ENCODE peak calls at places on chromosomes 7 and 10, in seven cellular contexts. J is OCI-LY7, I is A673, O is psoas muscle, Q is GM23248, R is endodermal cell, Y is small intestine. H is an unnamed sample.

GRCh38 chr7:20698469-20698868 is 83.0 kb downstream of the ABCB5 start:
- DNase-seq in J (no peak), I (no peak), O (no peak), Q (no peak), R (no peak), Y (no peak), H (no peak)

GRCh38 chr10:75712241-75712880 is 280.9 kb downstream of the LRMDA start:
- DNase-seq in J (no peak), I (no peak), O (peak; percentile 13), Q (no peak), R (peak; percentile 48), Y (no peak), H (no peak)

GRCh38 chr7:2736411-2736914 is 48.5 kb downstream of the AMZ1 start:
- DNase-seq in J (no peak), I (no peak), O (no peak), Q (no peak), R (no peak), Y (no peak), H (peak; percentile 33)

GRCh38 chr7:139995034-139995915 is 67.5 kb downstream of the PARP12 start:
- DNase-seq in J (no peak), I (no peak), O (no peak), Q (peak; percentile 75), R (no peak), Y (no peak), H (no peak)

GRCh38 chr7:23918856-23919255 is 208.8 kb downstream of the STK31 start:
- DNase-seq in J (no peak), I (no peak), O (no peak), Q (no peak), R (peak; percentile 77), Y (no peak), H (no peak)

GRCh38 chr7:12715372-12716133 is 28.1 kb downstream of the ARL4A start:
- DNase-seq in J (no peak), I (peak; percentile 96), O (peak; percentile 67), Q (peak; percentile 95), R (peak; percentile 82), Y (peak; percentile 96), H (peak; percentile 77)

GRCh38 chr7:1767524-1767923 is 97.4 kb downstream of the ELFN1 start:
- DNase-seq in J (peak; percentile 51), I (peak; percentile 18), O (no peak), Q (peak; percentile 33), R (peak; percentile 69), Y (no peak), H (no peak)

GRCh38 chr10:79483948-79484347 is 28.4 kb upstream of the EIF5AL1 start:
- DNase-seq in J (no peak), I (peak; percentile 42), O (peak; percentile 63), Q (peak; percentile 73), R (no peak), Y (no peak), H (no peak)

GRCh38 chr10:69466689-69467088 is 15.4 kb downstream of the TSPAN15 start:
- DNase-seq in J (no peak), I (no peak), O (no peak), Q (no peak), R (no peak), Y (no peak), H (no peak)

GRCh38 chr10:60728056-60728455 is 50.2 kb upstream of the CDK1 start:
- DNase-seq in J (no peak), I (no peak), O (no peak), Q (no peak), R (no peak), Y (peak; percentile 35), H (no peak)

GRCh38 chr10:30784896-30785605 is 155.5 kb upstream of the LYZL2 start:
- DNase-seq in J (no peak), I (peak; percentile 72), O (peak; percentile 82), Q (peak; percentile 69), R (peak; percentile 96), Y (peak; percentile 21), H (peak; percentile 79)

GRCh38 chr7:133036290-133036689 is 45.6 kb downstream of the CHCHD3 start:
- DNase-seq in J (no peak), I (no peak), O (no peak), Q (no peak), R (no peak), Y (no peak), H (no peak)

GRCh38 chr10:102455893-102456471 is 4.6 kb upstream of the C10orf95 start:
- DNase-seq in J (no peak), I (peak; percentile 49), O (no peak), Q (peak; percentile 89), R (peak; percentile 80), Y (no peak), H (no peak)

GRCh38 chr7:25951414-25952276 is 200.4 kb upstream of the NFE2L3 start:
- DNase-seq in J (no peak), I (no peak), O (no peak), Q (peak; percentile 49), R (peak; percentile 62), Y (peak; percentile 57), H (no peak)

GRCh38 chr7:116971869-116972268 is 18.6 kb downstream of the ST7 start:
- DNase-seq in J (no peak), I (no peak), O (no peak), Q (no peak), R (peak; percentile 66), Y (no peak), H (no peak)
- H3K27ac ChIP-seq in J (no peak overlapping the region), I (no peak overlapping the region), O (no peak overlapping the region), Q (no peak overlapping the region), R (no peak overlapping the region), Y (no peak overlapping the region), H (no peak overlapping the region)

DNA sequence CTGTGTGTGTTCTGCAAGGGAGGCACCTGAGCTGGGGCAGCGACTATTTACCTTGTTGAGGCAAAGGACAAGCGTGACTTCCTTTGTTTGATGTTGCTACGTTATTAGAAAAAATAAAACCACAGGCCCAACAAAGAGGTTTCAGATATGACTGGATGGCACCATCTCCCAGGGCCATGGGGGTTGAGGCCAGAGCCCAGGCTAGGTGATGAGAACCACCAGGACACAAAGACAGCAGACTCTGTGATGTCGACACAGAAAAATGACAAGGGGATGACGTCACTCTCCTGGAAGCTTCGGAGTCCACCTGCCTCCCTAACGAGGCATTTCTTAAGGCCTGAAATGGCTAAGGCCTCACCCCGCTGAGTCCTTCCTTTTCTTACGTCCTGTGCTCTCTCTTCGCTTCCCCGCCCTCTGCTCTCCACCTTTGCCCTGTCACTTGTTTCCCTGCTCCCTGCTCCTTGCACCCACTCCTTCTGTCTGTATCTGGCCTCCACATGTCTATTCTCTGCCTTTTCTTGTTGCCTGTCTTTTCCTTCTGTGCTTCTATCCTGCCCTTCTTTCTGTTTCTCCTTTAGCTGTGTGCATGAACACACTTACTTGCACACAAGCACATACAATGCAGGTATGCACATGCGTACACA is 82.9 kb upstream of the ADRB1 start:
- DNase-seq in J (peak; percentile 89), I (no peak), O (no peak), Q (peak; percentile 20), R (peak; percentile 58), Y (peak; percentile 96), H (peak; percentile 22)
- H3K4me3 ChIP-seq in J (peak overlapping the region; percentile 62), I (no peak overlapping the region), O (no peak overlapping the region), Q (no peak overlapping the region), R (no peak overlapping the region), Y (no peak overlapping the region), H (no peak overlapping the region)

GRCh38 chr10:50554995-50555568 is 68.7 kb downstream of the SGMS1 start:
- DNase-seq in J (peak; percentile 42), I (no peak), O (no peak), Q (peak; percentile 64), R (peak; percentile 74), Y (peak; percentile 59), H (no peak)
- H3K27ac ChIP-seq in J (no peak overlapping the region), I (no peak overlapping the region), O (peak overlapping the region; percentile 58), Q (peak overlapping the region; percentile 47), R (no peak overlapping the region), Y (no peak overlapping the region), H (no peak overlapping the region)

GRCh38 chr10:118730699-118731456 is 23.9 kb downstream of the CACUL1 start:
- DNase-seq in J (no peak), I (no peak), O (no peak), Q (no peak), R (no peak), Y (peak; percentile 78), H (no peak)

GRCh38 chr10:118725784-118726507 is 28.8 kb downstream of the CACUL1 start:
- DNase-seq in J (no peak), I (no peak), O (no peak), Q (peak; percentile 75), R (no peak), Y (no peak), H (no peak)

GRCh38 chr10:118732253-118733194 is 22.2 kb downstream of the CACUL1 start:
- DNase-seq in J (no peak), I (no peak), O (no peak), Q (no peak), R (peak; percentile 53), Y (no peak), H (no peak)

GRCh38 chr10:118729200-118729599 is 25.6 kb downstream of the CACUL1 start:
- DNase-seq in J (no peak), I (no peak), O (no peak), Q (no peak), R (no peak), Y (no peak), H (no peak)

GRCh38 chr10:118729641-118730258 is 25.0 kb downstream of the CACUL1 start:
- DNase-seq in J (peak; percentile 63), I (no peak), O (no peak), Q (peak; percentile 23), R (no peak), Y (peak; percentile 43), H (no peak)
- H3K4me3 ChIP-seq in J (peak overlapping the region; percentile 1), I (no peak overlapping the region), O (peak overlapping the region; percentile 17), Q (no peak overlapping the region), R (no peak overlapping the region), Y (no peak overlapping the region), H (no peak overlapping the region)

GRCh38 chr7:33554576-33554975 is 350.8 kb upstream of the BMPER start:
- DNase-seq in J (no peak), I (no peak), O (no peak), Q (no peak), R (no peak), Y (no peak), H (no peak)
- H3K27ac ChIP-seq in J (no peak overlapping the region), I (no peak overlapping the region), O (no peak overlapping the region), Q (no peak overlapping the region), R (no peak overlapping the region), Y (no peak overlapping the region), H (no peak overlapping the region)

H was measured in SJSA1.